ENCODE peak calls at places on chromosomes 12 and 14, in eight cellular contexts. J, C, S, H, G, M, B and Q are unnamed samples.

GRCh38 chr12:54658306-54659264 is 10.4 kb upstream of the DCD start:
- DNase-seq in J (peak), C (peak), M (peak), S (peak), H (peak), B (no peak), G (peak), Q (peak)

GRCh38 chr14:71555654-71556559 is 376.3 kb upstream of the RGS6 start:
- DNase-seq in H (no peak), C (no peak), J (peak), G (no peak), M (peak), S (peak), B (no peak), Q (no peak)

GRCh38 chr12:95198914-95199313 is 18.4 kb downstream of the FGD6 start:
- DNase-seq in G (no peak), M (no peak), J (no peak), B (no peak), S (peak), H (no peak), C (no peak), Q (no peak)

GRCh38 chr12:14408208-14408607 is 42.7 kb downstream of the ATF7IP start:
- DNase-seq in H (no peak), C (no peak), G (no peak), J (no peak), M (no peak), S (no peak), B (no peak), Q (no peak)

GRCh38 chr12:14824012-14824634 is 10.1 kb upstream of the SMCO3 start:
- DNase-seq in C (no peak), H (no peak), B (no peak), M (no peak), J (no peak), G (no peak), S (peak), Q (no peak)

GRCh38 chr12:41189395-41190251 is 1.5 kb downstream of the PDZRN4 start:
- DNase-seq in J (no peak), G (no peak), M (no peak), H (no peak), S (peak), B (no peak), C (no peak), Q (no peak)

GRCh38 chr14:93734086-93734822 is 54.0 kb downstream of the PRIMA1 start:
- DNase-seq in H (no peak), S (no peak), C (peak), J (no peak), G (peak), B (no peak), M (no peak), Q (no peak)

GRCh38 chr14:62123959-62124358 is 361.7 kb downstream of the SNAPC1 start:
- DNase-seq in B (no peak), G (no peak), S (no peak), M (no peak), H (no peak), J (no peak), C (no peak), Q (no peak)

GRCh38 chr12:120231316-120232011 is 30.6 kb upstream of the RPLP0 start:
- DNase-seq in J (peak), S (peak), H (no peak), C (peak), M (peak), B (peak), G (peak), Q (no peak)

GRCh38 chr14:105635560-105635959 is 109.2 kb downstream of the TMEM121 start:
- DNase-seq in M (no peak), B (no peak), H (no peak), G (no peak), S (no peak), J (no peak), C (no peak), Q (no peak)

GRCh38 chr12:104407922-104408321 is 48.8 kb upstream of the CHST11 start:
- DNase-seq in M (no peak), S (no peak), G (no peak), C (no peak), B (no peak), J (no peak), H (no peak), Q (no peak)

GRCh38 chr12:12338528-12339168 is 11.4 kb downstream of the MANSC1 start:
- DNase-seq in J (no peak), B (no peak), H (no peak), S (peak), C (no peak), G (no peak), M (no peak), Q (no peak)

GRCh38 chr12:27284021-27284420 is 39.9 kb downstream of the STK38L start:
- DNase-seq in J (no peak), G (no peak), C (no peak), H (no peak), M (no peak), B (no peak), S (no peak), Q (no peak)

GRCh38 chr14:100890044-100890443 is 13.5 kb downstream of the RTL1 start:
- DNase-seq in C (no peak), J (no peak), M (no peak), H (no peak), G (no peak), S (no peak), B (no peak), Q (no peak)

GRCh38 chr14:100256339-100256895 is 17.5 kb downstream of the YY1 start:
- DNase-seq in J (no peak), C (no peak), H (no peak), B (no peak), S (no peak), M (no peak), G (no peak), Q (no peak)

GRCh38 chr14:104801284-104802119 is 601 bp downstream of the ZBTB42 start:
- DNase-seq in B (no peak), C (no peak), J (peak), S (no peak), G (peak), M (no peak), H (no peak), Q (no peak)

GRCh38 chr14:89912667-89913211 is 41.8 kb downstream of the EFCAB11 start:
- DNase-seq in M (peak), H (no peak), B (no peak), G (no peak), C (no peak), J (peak), S (peak), Q (no peak)

GRCh38 chr12:109255377-109255776 is 53.7 kb downstream of the FOXN4 start:
- DNase-seq in M (peak), H (no peak), S (no peak), C (peak), G (peak), B (no peak), J (no peak), Q (no peak)
- TF ChIP-seq CTCF in M (peak), H (no peak), S (peak), C (peak), G (peak), B (no peak), J (no peak), Q (no peak)

GRCh38 chr12:77938301-77938700 is 107.6 kb downstream of the NAV3 start:
- DNase-seq in C (no peak), H (no peak), M (no peak), G (no peak), B (no peak), S (no peak), J (no peak), Q (no peak)

GRCh38 chr12:77940011-77940423 is 109.3 kb downstream of the NAV3 start:
- DNase-seq in J (no peak), S (peak), M (no peak), H (no peak), B (no peak), G (no peak), C (peak), Q (no peak)

GRCh38 chr12:77940566-77940965 is 109.9 kb downstream of the NAV3 start:
- DNase-seq in S (no peak), G (no peak), J (no peak), C (no peak), H (no peak), B (no peak), M (no peak), Q (no peak)

GRCh38 chr12:77943466-77943865 is 112.8 kb downstream of the NAV3 start:
- DNase-seq in G (no peak), J (no peak), M (no peak), C (no peak), H (no peak), S (peak), B (no peak), Q (no peak)

DNA sequence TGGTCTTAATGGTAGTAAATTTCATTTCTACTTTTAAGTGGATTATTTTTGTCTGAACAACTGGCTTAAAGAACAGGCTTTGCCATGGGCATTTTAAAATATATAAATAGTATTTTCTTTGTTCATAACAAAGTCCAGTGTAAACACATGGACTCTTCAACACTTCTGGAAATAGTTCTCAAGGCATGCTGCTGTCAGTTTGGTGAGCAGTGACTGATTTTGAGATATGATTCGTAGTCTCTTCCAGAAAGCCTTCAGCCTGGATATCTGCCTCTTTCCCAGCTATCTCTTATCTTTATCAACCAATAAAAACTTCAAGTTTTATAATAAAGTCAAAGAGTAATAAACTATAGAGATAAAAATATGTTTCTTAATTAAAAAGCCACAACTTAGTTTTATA is 110.7 kb downstream of the NAV3 start:
- DNase-seq in S (no peak), M (no peak), C (no peak), B (no peak), G (no peak), H (no peak), J (no peak), Q (no peak)
- TF ChIP-seq CTCF in S (no peak), M (no peak), C (no peak), B (no peak), G (no peak), H (no peak), J (no peak), Q (no peak)

DNA sequence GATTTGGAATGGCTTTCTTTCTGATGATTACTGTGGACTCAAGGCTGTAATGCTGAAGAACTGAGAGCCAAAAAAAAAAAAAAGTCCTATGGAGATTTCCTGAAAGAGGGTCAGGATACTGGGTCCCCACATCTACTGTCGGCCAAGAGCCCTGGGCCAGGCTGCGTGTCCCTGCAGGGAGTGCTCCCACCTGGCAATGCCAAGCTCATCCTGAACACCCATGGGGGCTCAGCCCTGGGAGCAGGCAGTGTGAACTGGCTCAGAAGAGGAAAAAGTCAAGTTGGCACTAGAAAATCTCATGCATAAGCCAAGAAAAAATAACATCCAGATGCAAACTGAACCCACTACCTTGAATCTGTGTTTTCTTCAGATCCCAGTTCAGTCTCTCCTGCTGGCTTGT is 35.0 kb upstream of the SMOC1 start:
- DNase-seq in B (no peak), J (no peak), M (no peak), H (no peak), S (no peak), G (no peak), C (no peak), Q (no peak)
- TF ChIP-seq CTCF in B (no peak), J (no peak), M (no peak), H (no peak), S (no peak), G (no peak), C (no peak), Q (no peak)

DNA sequence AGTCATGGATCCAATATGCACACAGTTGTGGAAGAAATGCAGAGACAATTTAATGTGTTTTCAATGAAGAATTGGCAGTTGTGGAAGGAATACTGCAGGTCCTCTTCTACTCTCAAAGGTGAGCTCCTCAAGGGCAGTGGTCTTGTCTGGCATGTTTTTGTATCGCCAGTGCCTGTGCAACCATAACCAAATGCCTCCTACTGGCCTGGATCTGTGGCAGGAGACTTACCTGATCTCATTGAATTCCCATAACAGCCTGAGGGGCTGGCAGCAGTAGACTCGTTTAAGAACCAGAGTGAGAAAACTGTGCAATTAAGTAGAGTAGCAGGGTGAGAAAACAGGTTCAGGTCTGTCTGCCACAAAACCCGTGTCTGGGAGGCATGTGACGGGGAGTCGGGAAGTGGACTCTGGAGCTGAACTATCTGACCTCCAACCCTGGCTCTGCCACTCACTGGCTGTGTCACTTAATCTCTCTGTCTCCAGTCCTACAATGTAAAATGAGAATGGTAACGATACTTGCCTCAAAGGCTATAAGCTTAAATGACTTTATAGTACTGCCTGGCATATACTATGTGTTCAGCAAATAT is 268.2 kb upstream of the SSTR1 start:
- DNase-seq in H (no peak), M (peak), J (no peak), S (no peak), B (no peak), G (no peak), C (no peak), Q (no peak)
- TF ChIP-seq CTCF in H (no peak), M (no peak), J (no peak), S (no peak), B (no peak), G (no peak), C (no peak), Q (no peak)

DNA sequence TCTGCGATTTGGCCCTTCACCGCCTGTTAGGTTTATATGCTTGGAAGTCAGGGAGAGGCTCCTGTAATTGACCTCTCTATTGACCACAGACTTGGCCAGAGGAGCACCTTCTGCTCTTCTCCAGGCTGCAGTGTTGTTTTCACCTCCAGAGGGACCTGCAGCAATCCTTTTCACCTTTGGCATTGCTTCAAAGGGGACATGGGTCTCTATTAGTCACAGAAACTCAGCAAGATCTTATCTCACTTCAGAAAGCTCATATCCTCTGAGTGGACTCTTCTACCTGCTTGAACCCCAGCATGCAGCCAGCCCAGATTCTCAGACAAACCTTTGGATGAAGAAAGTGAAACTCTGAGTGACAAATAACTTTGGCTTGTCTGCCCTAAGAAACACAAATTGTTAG is 339.3 kb downstream of the NRXN3 start:
- DNase-seq in C (no peak), B (no peak), J (peak), H (no peak), S (no peak), M (no peak), G (no peak), Q (no peak)
- TF ChIP-seq CTCF in C (no peak), B (no peak), J (no peak), H (no peak), S (no peak), M (no peak), G (no peak), Q (no peak)

DNA sequence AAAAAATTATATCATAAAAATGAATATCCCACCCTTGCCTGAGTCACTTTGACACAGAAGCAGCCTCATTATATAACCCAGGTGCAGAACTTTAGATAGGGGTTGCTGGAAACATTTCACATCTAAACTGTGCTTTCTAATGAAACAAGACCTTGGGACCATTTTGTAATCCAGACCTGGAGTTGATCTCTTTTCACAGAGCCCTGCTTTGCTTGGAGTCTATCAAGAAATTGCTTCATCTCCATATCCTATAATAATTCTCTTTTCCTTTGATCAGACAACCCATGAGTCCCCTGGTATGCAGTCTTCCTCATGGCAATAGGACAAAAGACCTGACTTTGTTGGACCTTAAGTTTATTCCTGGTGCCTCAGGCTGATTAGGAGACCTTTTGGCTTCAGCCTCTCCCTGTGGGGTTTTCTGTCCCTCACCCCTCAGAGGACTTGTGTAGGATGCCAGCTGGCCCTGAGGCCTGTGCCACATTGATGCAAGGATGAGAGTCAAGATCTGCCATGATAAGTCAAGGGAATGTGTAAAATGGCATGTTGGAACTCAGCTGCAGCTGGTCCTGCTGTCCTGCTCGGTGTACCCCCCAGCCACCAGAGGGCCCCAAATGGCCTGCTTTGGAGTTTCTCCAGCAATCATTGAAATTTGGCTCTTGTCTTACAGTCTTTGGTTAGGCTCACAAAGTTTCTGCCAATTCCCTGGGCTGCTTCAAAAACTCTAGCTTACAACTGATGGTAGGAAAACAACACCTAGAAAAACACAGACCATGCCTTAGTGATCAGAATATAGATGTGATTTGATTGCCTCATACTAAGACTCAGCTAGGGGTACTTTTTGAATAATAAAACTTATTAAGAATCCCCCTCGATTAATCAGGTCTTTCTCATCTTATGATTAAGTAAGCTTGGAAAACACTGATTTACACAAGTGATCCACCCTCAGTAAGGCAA is 76.6 kb downstream of the HSD17B6 start:
- DNase-seq in G (peak), S (peak), H (no peak), B (no peak), M (peak), C (peak), J (peak), Q (no peak)
- TF ChIP-seq CTCF in G (peak), S (peak), H (peak), B (no peak), M (peak), C (peak), J (peak), Q (no peak)

DNA sequence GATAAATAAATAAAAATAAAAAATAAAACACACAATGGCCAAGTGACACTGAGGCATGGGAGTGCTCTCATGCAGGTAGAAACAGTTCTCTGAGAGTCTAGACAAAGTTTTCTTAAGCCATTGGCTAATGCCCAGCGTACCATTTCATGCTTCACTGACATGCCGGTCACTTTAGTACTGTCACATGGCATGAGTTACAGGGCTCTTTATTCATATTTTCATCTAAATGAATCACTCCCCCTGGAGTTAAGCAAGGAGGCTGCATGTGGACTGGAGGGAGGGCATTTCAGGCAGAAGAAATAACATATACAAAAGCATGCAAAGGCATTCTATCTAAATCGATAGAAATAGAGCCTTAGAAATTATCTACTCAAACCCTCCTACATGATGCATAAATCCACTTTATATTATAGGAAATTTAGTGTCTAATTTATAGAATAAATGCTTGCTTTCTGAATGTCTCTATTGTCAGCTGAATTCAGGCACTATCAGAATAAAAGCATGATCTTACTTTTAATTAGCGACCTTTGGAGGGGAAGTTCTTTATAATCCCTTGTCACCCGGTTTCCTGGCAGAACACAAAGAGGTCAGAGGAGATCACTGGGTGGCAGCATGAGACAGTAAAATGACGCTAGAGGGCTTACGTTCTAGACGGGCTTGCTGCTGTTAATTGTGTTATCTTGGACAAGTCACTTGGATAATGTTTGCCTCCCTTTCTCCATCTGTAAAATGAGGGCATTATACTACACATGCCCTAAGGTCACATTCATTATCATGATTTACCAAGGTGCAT is 17.5 kb downstream of the DYRK4 start:
- DNase-seq in M (peak), C (peak), S (no peak), G (peak), B (no peak), H (no peak), J (no peak), Q (no peak)
- TF ChIP-seq CTCF in M (peak), C (peak), S (peak), G (peak), B (no peak), H (no peak), J (peak), Q (no peak)

GRCh38 chr12:45302621-45303020 is 86.7 kb downstream of the ANO6 start:
- DNase-seq in M (no peak), G (no peak), B (no peak), S (no peak), J (no peak), H (no peak), C (no peak), Q (no peak)

GRCh38 chr12:45296046-45296586 is 80.2 kb downstream of the ANO6 start:
- DNase-seq in G (no peak), M (peak), B (no peak), J (no peak), H (no peak), C (no peak), S (no peak), Q (no peak)

GRCh38 chr12:45303955-45304354 is 88.1 kb downstream of the ANO6 start:
- DNase-seq in C (no peak), G (no peak), M (no peak), B (no peak), J (no peak), S (no peak), H (no peak), Q (no peak)

GRCh38 chr12:45299132-45299692 is 83.3 kb downstream of the ANO6 start:
- DNase-seq in M (no peak), H (no peak), G (no peak), J (no peak), B (no peak), S (peak), C (no peak), Q (no peak)

GRCh38 chr12:45298721-45299120 is 82.8 kb downstream of the ANO6 start:
- DNase-seq in B (no peak), H (no peak), S (no peak), J (no peak), C (no peak), M (no peak), G (no peak), Q (no peak)
- TF ChIP-seq CTCF in B (no peak), H (no peak), S (no peak), J (no peak), C (no peak), M (no peak), G (no peak), Q (no peak)